ENCODE peak calls at places on chromosomes 5 and 9, in eight cellular contexts. X is A549, W is upper lobe of left lung, S is sigmoid colon, A is transverse colon, L is ovary, O is K562, T is stomach. Y is an unnamed sample.

GRCh38 chr9:12141422-12141821 is 551.8 kb upstream of the TYRP1 start:
- DNase-seq in W (no peak), X (no peak), T (no peak), O (no peak), S (no peak), A (no peak), L (no peak), Y (no peak)

GRCh38 chr5:175712681-175713085 is 54.8 kb downstream of the HRH2 start:
- DNase-seq in A (peak), W (no peak), X (no peak), O (no peak), T (peak), S (no peak), L (no peak), Y (no peak)

GRCh38 chr9:126684345-126684744 is 70.6 kb downstream of the LMX1B start:
- DNase-seq in T (no peak), A (no peak), L (no peak), W (no peak), S (no peak), X (no peak), O (no peak), Y (no peak)

GRCh38 chr5:146825033-146825432 is 53.5 kb downstream of the PPP2R2B start:
- DNase-seq in O (no peak), L (no peak), S (no peak), X (no peak), W (no peak), A (no peak), T (no peak), Y (no peak)

GRCh38 chr5:60652206-60652605 is 47.8 kb downstream of the DEPDC1B start:
- DNase-seq in L (no peak), W (no peak), O (no peak), T (no peak), A (no peak), X (peak), S (no peak), Y (no peak)

GRCh38 chr5:113233606-113234005 is 201.2 kb downstream of the TSSK1B start:
- DNase-seq in O (no peak), A (no peak), X (no peak), W (no peak), S (no peak), T (no peak), L (no peak), Y (no peak)

GRCh38 chr5:134603059-134603458 is 29.6 kb downstream of the SAR1B start:
- DNase-seq in W (no peak), T (no peak), X (no peak), S (no peak), O (no peak), L (no peak), A (no peak), Y (no peak)

GRCh38 chr9:137046094-137046787 is at the start of gene NPDC1:
- DNase-seq in W (peak), L (peak), X (peak), O (peak), S (peak), A (peak), T (peak), Y (peak)

GRCh38 chr9:79645110-79645509 is 73.3 kb downstream of the TLE4 start:
- DNase-seq in A (no peak), O (no peak), W (no peak), T (no peak), L (no peak), S (no peak), X (no peak), Y (no peak)

GRCh38 chr5:116524505-116524904 is 50.1 kb downstream of the SEMA6A start:
- DNase-seq in O (no peak), X (no peak), A (no peak), S (no peak), L (no peak), T (no peak), W (no peak), Y (no peak)

GRCh38 chr5:135862744-135863143 is 28.3 kb downstream of the SLC25A48 start:
- DNase-seq in W (no peak), S (no peak), L (no peak), T (no peak), O (no peak), X (no peak), A (no peak), Y (no peak)

GRCh38 chr5:139658928-139659667 is 10.9 kb downstream of the CXXC5 start:
- DNase-seq in A (no peak), L (no peak), W (peak), O (no peak), T (peak), X (no peak), S (no peak), Y (no peak)

GRCh38 chr5:9932770-9933169 is 302.6 kb upstream of the TAS2R1 start:
- DNase-seq in W (no peak), A (no peak), T (no peak), O (no peak), X (no peak), L (no peak), S (no peak), Y (no peak)

DNA sequence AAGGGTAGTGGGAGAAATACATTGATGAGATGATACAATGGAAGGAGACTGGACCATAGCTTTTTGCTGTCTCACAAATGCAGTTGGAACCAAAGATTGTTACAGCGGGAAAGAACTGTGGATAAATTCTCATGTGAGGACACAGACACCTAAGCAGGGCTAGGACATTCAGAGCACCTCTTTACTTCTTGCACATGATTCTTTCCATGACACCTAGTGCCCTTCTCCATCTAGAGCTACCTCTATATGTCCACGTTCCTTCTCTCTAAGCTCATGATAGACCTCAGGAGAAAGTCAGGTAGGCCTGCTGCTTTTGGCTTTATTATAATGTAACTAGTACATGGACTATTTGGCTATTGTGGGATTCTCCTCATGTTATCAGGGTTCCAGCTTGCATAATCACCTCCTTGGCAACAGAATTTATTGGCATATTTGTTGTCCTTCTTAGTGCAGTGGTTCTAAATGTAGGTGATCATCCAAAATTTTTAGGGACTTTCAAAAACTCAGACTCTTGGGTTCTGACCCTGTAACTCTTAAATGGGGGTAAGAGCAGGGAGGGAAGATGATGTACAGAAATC is 27.2 kb downstream of the NR3C1 start:
- DNase-seq in S (no peak), W (no peak), L (no peak), A (no peak), X (no peak), O (no peak), T (no peak), Y (no peak)
- TF ChIP-seq POLR2A in S (no peak), W (no peak), L (no peak), A (no peak), X (no peak), O (no peak), T (no peak), Y (no peak)

DNA sequence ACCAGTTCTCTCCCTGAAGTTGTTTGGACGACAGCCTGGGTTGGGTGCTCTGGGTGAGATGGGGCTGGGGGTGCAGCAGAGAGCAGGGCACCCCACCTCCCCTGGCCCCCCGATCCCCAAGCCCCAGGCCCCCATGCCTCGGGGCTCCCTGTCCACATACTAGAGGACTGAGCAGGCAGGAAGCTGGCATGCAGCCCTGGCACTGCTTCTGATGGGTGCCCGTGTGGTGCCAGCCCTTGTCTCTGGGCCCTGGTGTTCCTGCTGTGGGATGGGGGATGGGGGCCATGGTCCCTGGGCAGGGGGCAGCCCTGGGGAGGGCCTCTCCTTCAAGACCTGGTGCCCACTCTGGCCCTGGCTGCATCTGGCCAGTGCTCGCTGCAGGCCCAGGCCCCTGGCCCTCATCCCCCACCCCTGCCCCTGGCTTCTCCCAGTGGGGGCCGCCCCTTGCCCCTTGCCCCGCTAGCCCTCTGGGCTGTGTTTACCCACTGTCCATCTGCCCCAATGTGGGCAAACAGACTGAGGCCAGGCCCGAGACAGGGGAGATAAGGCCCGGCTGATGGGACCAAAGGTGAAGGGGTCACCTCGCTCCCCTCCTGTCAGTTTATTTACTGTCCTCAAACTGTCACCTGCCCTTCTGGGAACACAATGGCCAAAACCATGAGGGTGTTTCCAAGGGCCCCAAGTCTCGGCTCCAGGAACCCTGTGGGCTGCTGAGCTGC is 67.3 kb upstream of the RXRA start:
- DNase-seq in O (no peak), A (no peak), S (peak), T (peak), L (no peak), X (no peak), W (no peak), Y (no peak)
- TF ChIP-seq EP300 in O (no peak), A (no peak), S (no peak), T (no peak), L (no peak), X (no peak), W (no peak), Y (no peak)

GRCh38 chr9:109251080-109251775 is 69.6 kb downstream of the EPB41L4B start:
- DNase-seq in T (peak), L (peak), W (peak), O (no peak), S (no peak), A (peak), X (peak), Y (no peak)
- TF ChIP-seq POLR2A in T (no peak), L (no peak), W (no peak), O (no peak), S (no peak), A (peak), X (no peak), Y (no peak)

DNA sequence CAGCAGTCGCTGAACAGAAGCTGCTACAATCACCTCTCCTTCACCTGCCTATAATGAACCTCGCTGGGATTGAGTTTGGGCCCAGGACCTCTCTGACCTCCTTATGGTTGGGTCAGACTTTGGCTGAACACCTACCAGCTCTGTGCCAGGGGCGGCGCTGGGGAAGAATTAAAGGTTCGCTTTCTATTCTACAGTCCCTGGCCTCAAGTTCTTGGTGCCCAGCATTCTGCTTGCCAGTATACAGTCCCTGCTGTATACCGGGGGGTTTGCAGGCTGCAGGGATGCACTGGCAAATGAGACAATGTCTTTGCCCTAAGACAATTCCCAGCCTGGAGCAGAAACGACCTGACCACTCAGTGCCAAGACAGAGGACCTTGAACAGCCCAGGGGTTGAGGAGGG is 930 bp upstream of the STRBP start:
- DNase-seq in O (no peak), X (no peak), A (no peak), S (no peak), W (no peak), T (no peak), L (no peak), Y (no peak)
- TF ChIP-seq EP300 in O (no peak), X (no peak), A (no peak), S (no peak), W (no peak), T (no peak), L (no peak), Y (no peak)

GRCh38 chr5:39896104-39896503 is 471.3 kb upstream of the DAB2 start:
- DNase-seq in A (no peak), S (no peak), X (no peak), T (no peak), L (no peak), O (no peak), W (no peak), Y (no peak)

GRCh38 chr5:39891376-39891775 is 466.6 kb upstream of the DAB2 start:
- DNase-seq in W (no peak), S (no peak), A (no peak), X (no peak), T (no peak), L (no peak), O (no peak), Y (no peak)

GRCh38 chr5:39896706-39897105 is 471.9 kb upstream of the DAB2 start:
- DNase-seq in L (no peak), A (no peak), O (no peak), X (no peak), S (no peak), W (no peak), T (no peak), Y (no peak)

GRCh38 chr5:39892708-39893107 is 467.9 kb upstream of the DAB2 start:
- DNase-seq in W (no peak), X (no peak), A (no peak), S (no peak), T (no peak), L (no peak), O (no peak), Y (no peak)
- TF ChIP-seq POLR2A in W (no peak), X (no peak), A (no peak), S (no peak), T (no peak), L (no peak), O (no peak), Y (no peak)

GRCh38 chr5:132867046-132867451 is 607 bp downstream of the UQCRQ start:
- DNase-seq in L (no peak), A (no peak), W (no peak), T (no peak), X (no peak), O (no peak), S (no peak), Y (no peak)
- TF ChIP-seq EP300 in L (no peak), A (no peak), W (no peak), T (no peak), X (no peak), O (no peak), S (no peak), Y (no peak)

GRCh38 chr5:154190652-154191304 is at the start of gene GALNT10:
- DNase-seq in T (peak), S (peak), L (peak), O (peak), W (peak), X (peak), A (peak), Y (no peak)
- TF ChIP-seq POLR2A in T (no peak), S (no peak), L (no peak), O (no peak), W (peak), X (peak), A (no peak), Y (no peak)

GRCh38 chr5:7541898-7542297 is 146.0 kb downstream of the ADCY2 start:
- DNase-seq in T (no peak), X (no peak), L (no peak), W (no peak), A (no peak), O (no peak), S (no peak), Y (no peak)

GRCh38 chr5:7540806-7541205 is 144.9 kb downstream of the ADCY2 start:
- DNase-seq in W (no peak), X (no peak), S (no peak), A (no peak), L (no peak), T (no peak), O (no peak), Y (no peak)

GRCh38 chr5:7537573-7537972 is 141.6 kb downstream of the ADCY2 start:
- DNase-seq in S (no peak), L (no peak), W (no peak), O (no peak), T (no peak), A (no peak), X (no peak), Y (no peak)

GRCh38 chr5:7534505-7534904 is 138.6 kb downstream of the ADCY2 start:
- DNase-seq in W (no peak), T (no peak), A (no peak), X (no peak), S (no peak), O (no peak), L (no peak), Y (no peak)

DNA sequence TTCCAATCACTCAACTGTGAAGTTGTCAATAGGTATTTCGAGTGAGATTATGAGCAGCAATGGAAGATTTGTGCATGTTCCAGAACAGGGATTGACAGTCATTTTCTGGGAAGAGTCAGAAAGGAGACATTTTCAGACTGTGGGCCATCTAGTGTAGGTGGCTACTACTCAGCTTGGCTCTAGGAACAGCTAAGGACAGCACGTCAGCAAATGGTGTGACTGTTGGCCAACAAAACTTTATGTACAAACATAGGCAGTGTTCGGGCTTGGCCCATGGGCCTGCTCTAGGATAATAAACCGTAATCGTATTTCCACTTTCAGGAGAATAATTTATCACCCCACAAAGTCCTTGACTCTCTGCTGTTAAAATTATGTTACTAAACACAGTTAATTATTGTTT is 143.6 kb downstream of the ADCY2 start:
- DNase-seq in T (no peak), O (no peak), S (no peak), W (no peak), L (no peak), A (no peak), X (no peak), Y (no peak)
- TF ChIP-seq EP300 in T (no peak), O (no peak), S (no peak), W (no peak), L (no peak), A (no peak), X (no peak), Y (no peak)

GRCh38 chr9:4297795-4298254 is 2.0 kb downstream of the GLIS3 start:
- DNase-seq in S (peak), A (peak), T (peak), X (peak), O (peak), W (peak), L (peak), Y (peak)
- TF ChIP-seq POLR2A in S (no peak), A (peak), T (no peak), X (peak), O (no peak), W (peak), L (peak), Y (no peak)

DNA sequence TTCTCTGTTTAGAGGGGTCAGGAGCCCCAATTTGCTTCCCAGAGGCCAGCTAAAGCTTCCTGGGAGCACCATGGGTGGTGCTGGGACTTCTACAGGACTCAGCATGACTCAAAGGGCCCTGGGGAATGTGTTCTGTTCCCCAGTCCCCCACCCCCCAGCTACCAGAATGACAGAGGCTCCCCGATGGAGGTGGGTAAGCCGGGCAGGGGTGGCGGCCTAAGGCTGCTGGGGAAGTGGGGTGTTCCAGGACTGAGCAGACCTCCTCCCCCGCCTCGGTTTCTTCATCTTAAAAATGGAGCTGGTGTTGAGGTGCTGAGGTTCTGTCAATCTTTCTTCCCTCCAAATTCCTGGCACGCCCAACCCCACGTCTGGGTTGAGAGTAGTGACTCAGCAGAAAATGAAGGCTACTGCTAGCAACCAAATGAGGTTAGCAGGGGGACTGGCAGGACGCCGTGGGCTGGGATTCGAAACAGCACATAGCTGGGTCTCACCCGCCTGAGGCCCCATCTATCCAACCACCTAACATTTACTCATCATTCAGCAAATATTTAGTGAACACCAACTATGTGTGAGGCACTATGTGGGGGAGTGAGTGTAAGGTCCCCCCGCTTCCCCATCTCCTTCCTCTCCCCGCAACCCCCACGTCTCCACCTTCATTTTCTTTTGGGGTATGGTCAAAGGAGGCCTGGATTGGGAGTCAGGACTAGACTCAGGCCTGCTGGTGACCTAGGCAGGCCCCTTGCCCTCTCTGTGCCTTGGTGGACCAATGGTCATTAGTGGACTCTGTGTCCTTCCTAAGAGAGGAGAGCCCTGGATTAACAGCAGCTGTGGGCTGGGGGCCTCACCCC is 50.2 kb downstream of the C9orf50 start:
- DNase-seq in X (peak), W (peak), S (peak), T (peak), L (peak), A (peak), O (peak), Y (peak)
- TF ChIP-seq EP300 in X (no peak), W (no peak), S (no peak), T (no peak), L (no peak), A (no peak), O (peak), Y (no peak)